ENCODE peak calls at places on chromosome 16, in eight cellular contexts. One of them, this sample, is unnamed.

GRCh38 chr16:50671644-50672260 is 9.4 kb downstream of the SNX20 start:
- DNase-seq in skeletal muscle cell: no peak
- DNase-seq in MCF 10A: peak
- DNase-seq in mucosa of gallbladder: no peak
- DNase-seq in fibroblast of villous mesenchyme: peak
- DNase-seq in endothelial cell: peak
- DNase-seq in NCI-H226: peak
- DNase-seq in NCI-H1694: peak
- DNase-seq in this sample: no peak

GRCh38 chr16:7057458-7057857 is 275.2 kb upstream of the RBFOX1 start:
- DNase-seq in skeletal muscle cell: no peak
- DNase-seq in MCF 10A: no peak
- DNase-seq in mucosa of gallbladder: no peak
- DNase-seq in fibroblast of villous mesenchyme: no peak
- DNase-seq in endothelial cell: no peak
- DNase-seq in NCI-H226: no peak
- DNase-seq in NCI-H1694: no peak
- DNase-seq in this sample: no peak

GRCh38 chr16:76345093-76345735 is 68.0 kb downstream of the CNTNAP4 start:
- DNase-seq in skeletal muscle cell: peak
- DNase-seq in MCF 10A: peak
- DNase-seq in mucosa of gallbladder: peak
- DNase-seq in fibroblast of villous mesenchyme: no peak
- DNase-seq in endothelial cell: no peak
- DNase-seq in NCI-H226: no peak
- DNase-seq in NCI-H1694: no peak
- DNase-seq in this sample: no peak

GRCh38 chr16:17836868-17837602 is 366.3 kb upstream of the XYLT1 start:
- DNase-seq in skeletal muscle cell: peak
- DNase-seq in MCF 10A: peak
- DNase-seq in mucosa of gallbladder: no peak
- DNase-seq in fibroblast of villous mesenchyme: peak
- DNase-seq in endothelial cell: no peak
- DNase-seq in NCI-H226: no peak
- DNase-seq in NCI-H1694: no peak
- DNase-seq in this sample: no peak

GRCh38 chr16:10100829-10101228 is 81.4 kb downstream of the GRIN2A start:
- DNase-seq in skeletal muscle cell: no peak
- DNase-seq in MCF 10A: no peak
- DNase-seq in mucosa of gallbladder: no peak
- DNase-seq in fibroblast of villous mesenchyme: no peak
- DNase-seq in endothelial cell: no peak
- DNase-seq in NCI-H226: no peak
- DNase-seq in NCI-H1694: no peak
- DNase-seq in this sample: no peak

GRCh38 chr16:63481060-63481459 is 1444.8 kb upstream of the CDH8 start:
- DNase-seq in skeletal muscle cell: no peak
- DNase-seq in MCF 10A: no peak
- DNase-seq in mucosa of gallbladder: no peak
- DNase-seq in fibroblast of villous mesenchyme: no peak
- DNase-seq in endothelial cell: no peak
- DNase-seq in NCI-H226: no peak
- DNase-seq in NCI-H1694: no peak
- DNase-seq in this sample: no peak

GRCh38 chr16:6961704-6962103 is 370.9 kb upstream of the RBFOX1 start:
- DNase-seq in skeletal muscle cell: no peak
- DNase-seq in MCF 10A: no peak
- DNase-seq in mucosa of gallbladder: no peak
- DNase-seq in fibroblast of villous mesenchyme: no peak
- DNase-seq in endothelial cell: no peak
- DNase-seq in NCI-H226: no peak
- DNase-seq in NCI-H1694: no peak
- DNase-seq in this sample: no peak

GRCh38 chr16:28092721-28093382 is 29.3 kb upstream of the GSG1L start:
- DNase-seq in skeletal muscle cell: no peak
- DNase-seq in MCF 10A: no peak
- DNase-seq in mucosa of gallbladder: no peak
- DNase-seq in fibroblast of villous mesenchyme: no peak
- DNase-seq in endothelial cell: no peak
- DNase-seq in NCI-H226: no peak
- DNase-seq in NCI-H1694: no peak
- DNase-seq in this sample: no peak

GRCh38 chr16:86437348-86437747 is 73.0 kb upstream of the FOXF1 start:
- DNase-seq in skeletal muscle cell: no peak
- DNase-seq in MCF 10A: no peak
- DNase-seq in mucosa of gallbladder: no peak
- DNase-seq in fibroblast of villous mesenchyme: no peak
- DNase-seq in endothelial cell: no peak
- DNase-seq in NCI-H226: no peak
- DNase-seq in NCI-H1694: no peak
- DNase-seq in this sample: no peak

GRCh38 chr16:4612977-4613635 is 1.6 kb downstream of the UBALD1 start:
- DNase-seq in skeletal muscle cell: no peak
- DNase-seq in MCF 10A: peak
- DNase-seq in mucosa of gallbladder: no peak
- DNase-seq in fibroblast of villous mesenchyme: no peak
- DNase-seq in endothelial cell: no peak
- DNase-seq in NCI-H226: no peak
- DNase-seq in NCI-H1694: no peak
- DNase-seq in this sample: no peak

GRCh38 chr16:47045459-47045858 is 72.0 kb upstream of the DNAJA2 start:
- DNase-seq in skeletal muscle cell: no peak
- DNase-seq in MCF 10A: no peak
- DNase-seq in mucosa of gallbladder: no peak
- DNase-seq in fibroblast of villous mesenchyme: no peak
- DNase-seq in endothelial cell: no peak
- DNase-seq in NCI-H226: no peak
- DNase-seq in NCI-H1694: no peak
- DNase-seq in this sample: no peak

GRCh38 chr16:28990375-28991040 is 5.7 kb downstream of the LAT start:
- DNase-seq in skeletal muscle cell: no peak
- DNase-seq in MCF 10A: no peak
- DNase-seq in mucosa of gallbladder: no peak
- DNase-seq in fibroblast of villous mesenchyme: no peak
- DNase-seq in endothelial cell: no peak
- DNase-seq in NCI-H226: no peak
- DNase-seq in NCI-H1694: no peak
- DNase-seq in this sample: no peak

GRCh38 chr16:69904495-69905170 is 46.5 kb upstream of the CLEC18A start:
- DNase-seq in skeletal muscle cell: no peak
- DNase-seq in MCF 10A: no peak
- DNase-seq in mucosa of gallbladder: no peak
- DNase-seq in fibroblast of villous mesenchyme: no peak
- DNase-seq in endothelial cell: no peak
- DNase-seq in NCI-H226: no peak
- DNase-seq in NCI-H1694: no peak
- DNase-seq in this sample: no peak

GRCh38 chr16:19415461-19415860 is 2.2 kb upstream of the TMC5 start:
- DNase-seq in skeletal muscle cell: no peak
- DNase-seq in MCF 10A: peak
- DNase-seq in mucosa of gallbladder: no peak
- DNase-seq in fibroblast of villous mesenchyme: no peak
- DNase-seq in endothelial cell: no peak
- DNase-seq in NCI-H226: no peak
- DNase-seq in NCI-H1694: no peak
- DNase-seq in this sample: no peak

GRCh38 chr16:27639588-27640276 is 89.8 kb downstream of the KATNIP start:
- DNase-seq in skeletal muscle cell: peak
- DNase-seq in MCF 10A: peak
- DNase-seq in mucosa of gallbladder: peak
- DNase-seq in fibroblast of villous mesenchyme: peak
- DNase-seq in endothelial cell: peak
- DNase-seq in NCI-H226: peak
- DNase-seq in NCI-H1694: peak
- DNase-seq in this sample: no peak

GRCh38 chr16:81633147-81633619 is 145.9 kb upstream of the PLCG2 start:
- DNase-seq in skeletal muscle cell: no peak
- DNase-seq in MCF 10A: peak
- DNase-seq in mucosa of gallbladder: no peak
- DNase-seq in fibroblast of villous mesenchyme: no peak
- DNase-seq in endothelial cell: no peak
- DNase-seq in NCI-H226: no peak
- DNase-seq in NCI-H1694: no peak
- DNase-seq in this sample: no peak

GRCh38 chr16:89964201-89964600 is 15.6 kb downstream of the DEF8 start:
- DNase-seq in skeletal muscle cell: no peak
- DNase-seq in MCF 10A: no peak
- DNase-seq in mucosa of gallbladder: no peak
- DNase-seq in fibroblast of villous mesenchyme: no peak
- DNase-seq in endothelial cell: no peak
- DNase-seq in NCI-H226: no peak
- DNase-seq in NCI-H1694: no peak
- DNase-seq in this sample: no peak

GRCh38 chr16:87145181-87146176 is 171.7 kb downstream of the C16orf95 start:
- DNase-seq in skeletal muscle cell: no peak
- DNase-seq in MCF 10A: peak
- DNase-seq in mucosa of gallbladder: no peak
- DNase-seq in fibroblast of villous mesenchyme: peak
- DNase-seq in endothelial cell: no peak
- DNase-seq in NCI-H226: no peak
- DNase-seq in NCI-H1694: no peak
- DNase-seq in this sample: no peak

GRCh38 chr16:86002178-86002577 is 103.2 kb downstream of the IRF8 start:
- DNase-seq in skeletal muscle cell: no peak
- DNase-seq in MCF 10A: no peak
- DNase-seq in mucosa of gallbladder: no peak
- DNase-seq in fibroblast of villous mesenchyme: no peak
- DNase-seq in endothelial cell: no peak
- DNase-seq in NCI-H226: no peak
- DNase-seq in NCI-H1694: no peak
- DNase-seq in this sample: no peak

GRCh38 chr16:77383606-77384187 is 51.1 kb downstream of the ADAMTS18 start:
- DNase-seq in skeletal muscle cell: no peak
- DNase-seq in MCF 10A: no peak
- DNase-seq in mucosa of gallbladder: no peak
- DNase-seq in fibroblast of villous mesenchyme: no peak
- DNase-seq in endothelial cell: no peak
- DNase-seq in NCI-H226: no peak
- DNase-seq in NCI-H1694: no peak
- DNase-seq in this sample: no peak

GRCh38 chr16:11067697-11068141 is 123.4 kb downstream of the CLEC16A start:
- DNase-seq in skeletal muscle cell: no peak
- DNase-seq in MCF 10A: no peak
- DNase-seq in mucosa of gallbladder: no peak
- DNase-seq in fibroblast of villous mesenchyme: no peak
- DNase-seq in endothelial cell: no peak
- DNase-seq in NCI-H226: no peak
- DNase-seq in NCI-H1694: no peak
- DNase-seq in this sample: no peak

GRCh38 chr16:66204761-66205160 is 161.7 kb upstream of the CDH5 start:
- DNase-seq in skeletal muscle cell: no peak
- DNase-seq in MCF 10A: peak
- DNase-seq in mucosa of gallbladder: no peak
- DNase-seq in fibroblast of villous mesenchyme: no peak
- DNase-seq in endothelial cell: no peak
- DNase-seq in NCI-H226: peak
- DNase-seq in NCI-H1694: no peak
- DNase-seq in this sample: no peak

This sample was measured in ovary.